ENCODE peak calls at places on chromosomes 2 and 18, in six cellular contexts. F is lung, E is HuH-7, B is cardiac fibroblast, D is left kidney, P is GM12891. Q is an unnamed sample.

GRCh38 chr2:186426153-186427016 is 59.7 kb upstream of the ZC3H15 start:
- DNase-seq in D (no peak), E (no peak), P (peak), B (no peak), F (no peak), Q (no peak)

GRCh38 chr2:75519843-75520242 is 40.9 kb downstream of the EVA1A start:
- DNase-seq in D (no peak), E (no peak), P (no peak), B (no peak), F (no peak), Q (no peak)

GRCh38 chr2:231554748-231555545 is 24.7 kb upstream of the NMUR1 start:
- DNase-seq in F (peak), P (no peak), D (peak), E (no peak), B (peak), Q (peak)

GRCh38 chr2:170530284-170530745 is 184.8 kb upstream of the SP5 start:
- DNase-seq in P (no peak), E (peak), B (peak), D (peak), F (peak), Q (peak)

GRCh38 chr2:84865181-84865783 is 15.6 kb downstream of the TRABD2A start:
- DNase-seq in P (no peak), D (no peak), B (peak), F (no peak), E (no peak), Q (no peak)

GRCh38 chr18:58505181-58505580 is 123.7 kb downstream of the ALPK2 start:
- DNase-seq in F (no peak), D (no peak), B (no peak), P (no peak), E (no peak), Q (no peak)

GRCh38 chr2:239882335-239882734 is 142.8 kb downstream of the NDUFA10 start:
- DNase-seq in F (peak), P (no peak), D (peak), E (peak), B (peak), Q (peak)

GRCh38 chr2:12448846-12449480 is 267.8 kb upstream of the TRIB2 start:
- DNase-seq in F (no peak), D (no peak), B (no peak), E (no peak), P (no peak), Q (no peak)

GRCh38 chr2:190553254-190553653 is 18.7 kb upstream of the NEMP2 start:
- DNase-seq in F (no peak), E (no peak), P (no peak), B (no peak), D (no peak), Q (no peak)

GRCh38 chr2:177165731-177166711 is 46.6 kb upstream of the HNRNPA3 start:
- DNase-seq in F (no peak), E (no peak), P (no peak), D (peak), B (peak), Q (no peak)

GRCh38 chr18:55320399-55321255 is 267.4 kb downstream of the TCF4 start:
- DNase-seq in D (no peak), F (no peak), E (no peak), B (no peak), P (no peak), Q (no peak)

GRCh38 chr18:23964282-23965238 is 50.0 kb upstream of the TTC39C start:
- DNase-seq in P (no peak), E (no peak), F (no peak), B (no peak), D (peak), Q (peak)

GRCh38 chr2:191846787-191847620 is at the start of gene CAVIN2:
- DNase-seq in B (peak), F (peak), P (no peak), D (peak), E (no peak), Q (peak)

GRCh38 chr2:215836881-215837280 is 176.5 kb downstream of the MREG start:
- DNase-seq in F (no peak), E (no peak), P (no peak), D (no peak), B (no peak), Q (no peak)

GRCh38 chr2:28004086-28004485 is 113.6 kb downstream of the BABAM2 start:
- DNase-seq in F (no peak), E (no peak), D (no peak), B (peak), P (no peak), Q (no peak)

GRCh38 chr18:21682276-21683051 is 22.1 kb downstream of the ABHD3 start:
- DNase-seq in F (no peak), D (peak), P (no peak), B (peak), E (no peak), Q (peak)

GRCh38 chr2:168317282-168317681 is 69.9 kb upstream of the STK39 start:
- DNase-seq in P (no peak), D (no peak), F (no peak), B (no peak), E (no peak), Q (no peak)

GRCh38 chr2:17309741-17310339 is 208.4 kb downstream of the RAD51AP2 start:
- DNase-seq in F (peak), P (no peak), D (peak), E (peak), B (peak), Q (peak)

GRCh38 chr18:74063023-74063422 is 84.6 kb downstream of the FBXO15 start:
- DNase-seq in B (no peak), E (no peak), F (no peak), D (no peak), P (no peak), Q (no peak)